ENCODE peak calls at places on chromosomes 5 and 9, in eight cellular contexts. E is heart right ventricle; L is astrocyte; R is RWPE1; U is body of pancreas; V is GM23248; A is neuronal stem cell; C is CD8-positive, alpha-beta memory T cell. N is an unnamed sample.

GRCh38 chr9:136672431-136673087 is 9.8 kb downstream of the EGFL7 start:
- DNase-seq in U (no peak), L (no peak), E (no peak), R (no peak), A (no peak), C (no peak), V (no peak), N (no peak)

GRCh38 chr5:133397986-133398645 is 214.2 kb downstream of the FSTL4 start:
- DNase-seq in V (no peak), R (no peak), U (no peak), C (no peak), L (no peak), E (no peak), A (no peak), N (no peak)

GRCh38 chr5:116032094-116032517 is at the start of gene ARL14EPL:
- DNase-seq in L (peak), V (peak), A (no peak), R (peak), C (peak), U (peak), E (no peak), N (no peak)

GRCh38 chr5:69517763-69518212 is 25.2 kb downstream of the OCLN start:
- DNase-seq in L (peak), E (no peak), V (no peak), U (no peak), C (no peak), A (no peak), R (peak), N (no peak)

GRCh38 chr5:88602584-88602983 is 280.4 kb downstream of the MEF2C start:
- DNase-seq in L (no peak), A (no peak), R (no peak), C (no peak), E (no peak), U (no peak), V (no peak), N (no peak)

GRCh38 chr5:141965071-141965470 is 3.8 kb upstream of the RNF14 start:
- DNase-seq in A (no peak), U (no peak), E (no peak), C (no peak), V (no peak), L (no peak), R (no peak), N (no peak)

GRCh38 chr5:176337913-176338312 is 23.7 kb downstream of the KIAA1191 start:
- DNase-seq in R (no peak), V (no peak), E (no peak), A (no peak), C (no peak), L (no peak), U (no peak), N (no peak)

GRCh38 chr9:69818946-69819345 is 1.7 kb upstream of the CFAP95 start:
- DNase-seq in A (no peak), L (peak), E (no peak), C (no peak), R (no peak), V (no peak), U (no peak), N (no peak)

GRCh38 chr9:3510796-3511195 is 15.0 kb downstream of the RFX3 start:
- DNase-seq in C (no peak), V (no peak), R (no peak), L (no peak), U (no peak), A (no peak), E (no peak), N (no peak)

GRCh38 chr5:136364307-136364706 is 1.0 kb downstream of the TRPC7 start:
- DNase-seq in E (no peak), L (no peak), R (no peak), V (peak), C (no peak), U (no peak), A (no peak), N (no peak)

GRCh38 chr5:146203872-146204192 is 427 bp downstream of the RBM27 start:
- DNase-seq in C (no peak), R (no peak), U (no peak), A (no peak), E (no peak), L (no peak), V (no peak), N (no peak)

GRCh38 chr5:149403923-149404745 is 25.0 kb upstream of the IL17B start:
- DNase-seq in A (no peak), R (no peak), V (peak), C (no peak), E (no peak), L (peak), U (no peak), N (no peak)

GRCh38 chr9:29393064-29393463 is 1819.8 kb upstream of the C9orf72 start:
- DNase-seq in A (no peak), L (no peak), U (no peak), C (no peak), R (no peak), V (no peak), E (no peak), N (no peak)

GRCh38 chr9:34585946-34586705 is 3.4 kb downstream of the CNTFR start:
- DNase-seq in L (no peak), A (no peak), R (no peak), U (no peak), V (no peak), C (no peak), E (no peak), N (no peak)

GRCh38 chr9:94804917-94805544 is 78.5 kb downstream of the AOPEP start:
- DNase-seq in R (peak), C (no peak), V (no peak), U (no peak), L (peak), A (no peak), E (no peak), N (no peak)

GRCh38 chr9:107462691-107463090 is 26.9 kb downstream of the KLF4 start:
- DNase-seq in L (peak), U (no peak), V (peak), E (no peak), R (no peak), A (no peak), C (no peak), N (no peak)

GRCh38 chr9:132383462-132383883 is 23.2 kb downstream of the TTF1 start:
- DNase-seq in V (no peak), L (no peak), R (no peak), E (no peak), A (no peak), U (no peak), C (no peak), N (no peak)

GRCh38 chr5:38793099-38793498 is 52.7 kb upstream of the OSMR start:
- DNase-seq in R (no peak), C (no peak), V (no peak), U (no peak), E (no peak), L (no peak), A (no peak), N (no peak)

GRCh38 chr9:36956908-36957307 is 77.2 kb downstream of the PAX5 start:
- DNase-seq in U (no peak), A (no peak), C (no peak), E (no peak), R (no peak), L (no peak), V (no peak), N (no peak)

GRCh38 chr5:146993876-146994530 is 115.4 kb upstream of the PPP2R2B start:
- DNase-seq in V (peak), C (no peak), L (peak), R (no peak), E (no peak), A (no peak), U (peak), N (no peak)

GRCh38 chr5:77420940-77421339 is 71.2 kb downstream of the WDR41 start:
- DNase-seq in A (no peak), V (no peak), R (no peak), C (no peak), U (no peak), L (no peak), E (no peak), N (no peak)

GRCh38 chr5:107294669-107295068 is 376.1 kb downstream of the EFNA5 start:
- DNase-seq in C (no peak), A (no peak), U (no peak), R (no peak), V (no peak), L (no peak), E (no peak), N (no peak)

GRCh38 chr5:86814907-86815306 is 197.2 kb downstream of the COX7C start:
- DNase-seq in C (no peak), A (no peak), L (no peak), R (no peak), E (no peak), V (no peak), U (no peak), N (no peak)

GRCh38 chr5:27083763-27084420 is 45.5 kb upstream of the CDH9 start:
- DNase-seq in A (no peak), V (no peak), U (no peak), E (no peak), R (no peak), C (no peak), L (peak), N (no peak)

GRCh38 chr5:180370861-180371641 is 17.9 kb upstream of the GFPT2 start:
- DNase-seq in A (no peak), U (no peak), E (no peak), R (no peak), C (no peak), L (no peak), V (peak), N (peak)

GRCh38 chr9:121743441-121744001 is 92.1 kb downstream of the DAB2IP start:
- DNase-seq in A (peak), V (peak), R (peak), U (peak), L (peak), E (peak), C (no peak), N (peak)

GRCh38 chr9:131262327-131263032 is 13.8 kb downstream of the FAM78A start:
- DNase-seq in R (no peak), E (no peak), L (no peak), C (no peak), U (no peak), A (no peak), V (no peak), N (no peak)
- H3K27ac ChIP-seq in R (no peak), E (no peak), L (no peak), C (no peak), U (no peak), A (no peak), V (no peak), N (no peak)

GRCh38 chr9:105459329-105459728 is 11.5 kb downstream of the FSD1L start:
- DNase-seq in V (no peak), U (no peak), A (no peak), C (no peak), L (no peak), R (no peak), E (no peak), N (no peak)
- H3K27ac ChIP-seq in V (no peak), U (no peak), A (no peak), C (no peak), L (no peak), R (no peak), E (peak), N (no peak)

DNA sequence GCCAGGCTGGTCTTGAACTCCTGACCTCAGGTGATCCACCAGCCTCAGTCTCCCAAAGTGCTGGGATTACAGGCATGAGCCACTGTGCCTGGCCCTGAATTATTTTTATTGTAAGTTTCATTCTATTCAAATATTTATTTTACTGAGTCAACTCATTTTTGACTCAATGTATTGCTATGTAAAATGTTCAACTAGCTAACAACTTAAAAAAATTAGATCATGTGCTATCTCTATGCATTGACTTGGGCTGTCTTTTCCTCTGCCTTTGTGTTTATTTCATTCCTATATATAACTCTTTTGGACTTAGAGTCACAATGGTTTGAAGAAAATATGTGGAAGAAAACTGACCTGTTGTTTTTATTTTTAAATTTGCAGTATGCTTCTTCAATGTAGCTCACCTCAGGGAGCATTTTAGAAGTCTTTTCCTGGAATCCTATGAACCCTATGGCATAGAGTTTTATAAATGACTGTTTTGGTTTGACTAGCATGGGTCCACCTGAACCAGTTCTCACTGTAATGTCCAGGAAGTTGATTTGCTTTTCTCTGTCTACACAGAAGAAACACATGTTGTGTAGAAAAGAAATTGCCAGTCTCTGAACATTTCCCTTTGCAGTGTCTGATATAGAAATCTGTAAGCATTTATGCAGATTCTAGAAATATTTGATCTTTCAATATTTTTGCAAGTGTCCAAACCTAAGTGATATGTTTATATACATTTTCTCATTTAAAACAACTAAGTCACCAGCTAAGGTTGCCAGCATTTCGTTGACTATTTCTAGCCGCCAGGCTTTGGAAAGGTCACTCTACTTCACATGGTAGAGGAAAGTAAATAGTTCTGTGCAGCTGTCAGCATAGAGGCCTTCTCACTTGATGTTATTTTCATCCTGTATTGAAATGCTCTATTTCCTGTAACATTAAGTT is 138.8 kb downstream of the PCSK1 start:
- DNase-seq in U (peak), C (no peak), R (no peak), V (peak), E (peak), A (no peak), L (peak), N (no peak)
- H3K27ac ChIP-seq in U (peak), C (no peak), R (no peak), V (peak), E (peak), A (no peak), L (peak), N (no peak)

GRCh38 chr9:16704096-16704488 is 166.4 kb downstream of the BNC2 start:
- DNase-seq in R (no peak), C (no peak), A (no peak), V (peak), U (no peak), E (no peak), L (no peak), N (no peak)
- H3K27ac ChIP-seq in R (no peak), C (no peak), A (no peak), V (peak), U (peak), E (peak), L (peak), N (no peak)